ENCODE peak calls at places on chromosomes 3 and 15, in four cellular contexts. E is A549, R is HepG2, K is K562. W is an unnamed sample.

GRCh38 chr3:81300324-81300927 is 461.0 kb downstream of the GBE1 start:
- DNase-seq in E (no peak), R (peak), K (no peak), W (no peak)

GRCh38 chr15:51318382-51319150 is 19.8 kb downstream of the CYP19A1 start:
- DNase-seq in E (no peak), R (peak), K (no peak), W (no peak)

GRCh38 chr3:71511037-71511436 is 72.5 kb downstream of the FOXP1 start:
- DNase-seq in E (peak), R (no peak), K (peak), W (no peak)

GRCh38 chr15:29105151-29105785 is 164.4 kb downstream of the NSMCE3 start:
- DNase-seq in E (no peak), R (no peak), K (no peak), W (no peak)

GRCh38 chr3:133882986-133883586 is 12.6 kb downstream of the RAB6B start:
- DNase-seq in E (no peak), R (no peak), K (no peak), W (no peak)

GRCh38 chr15:60077581-60078359 is 73.7 kb downstream of the FOXB1 start:
- DNase-seq in E (no peak), R (no peak), K (no peak), W (no peak)

GRCh38 chr3:55036883-55037577 is 109.2 kb upstream of the LRTM1 start:
- DNase-seq in E (no peak), R (no peak), K (no peak), W (no peak)

GRCh38 chr3:10783360-10784346 is 32.4 kb upstream of the SLC6A11 start:
- DNase-seq in E (peak), R (peak), K (peak), W (peak)

GRCh38 chr3:120908030-120908802 is at the start of gene STXBP5L:
- DNase-seq in E (peak), R (peak), K (peak), W (peak)

GRCh38 chr3:40453933-40454332 is 3.2 kb upstream of the RPL14 start:
- DNase-seq in E (no peak), R (no peak), K (no peak), W (no peak)

DNA sequence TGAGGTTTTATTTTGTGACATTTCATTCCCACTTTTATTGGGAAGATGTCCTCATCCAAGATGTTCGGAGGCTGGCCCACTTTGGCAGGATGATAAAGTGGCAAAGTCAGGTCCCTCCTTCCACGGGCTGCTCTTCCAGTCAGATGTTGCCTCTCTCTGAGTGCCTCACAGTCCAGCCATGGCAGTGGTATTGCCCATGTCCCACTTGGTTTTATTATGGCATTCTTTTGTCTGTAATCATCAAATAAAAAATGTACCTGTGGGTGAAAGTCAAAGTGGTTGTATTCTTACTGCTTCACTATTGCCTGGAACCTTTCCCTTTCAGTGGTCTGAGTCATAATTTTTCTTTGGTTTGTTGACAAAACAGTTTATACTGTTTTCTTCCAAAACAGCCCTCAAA is 20.2 kb downstream of the ARNT2 start:
- DNase-seq in E (no peak), R (no peak), K (no peak), W (no peak)
- TF ChIP-seq NR3C1 in E (no peak), R (no peak), K (no peak), W (no peak)

GRCh38 chr3:191388823-191389222 is 58.5 kb upstream of the UTS2B start:
- DNase-seq in E (no peak), R (no peak), K (no peak), W (no peak)
- TF ChIP-seq CTCF in E (peak), R (no peak), K (no peak), W (no peak)

DNA sequence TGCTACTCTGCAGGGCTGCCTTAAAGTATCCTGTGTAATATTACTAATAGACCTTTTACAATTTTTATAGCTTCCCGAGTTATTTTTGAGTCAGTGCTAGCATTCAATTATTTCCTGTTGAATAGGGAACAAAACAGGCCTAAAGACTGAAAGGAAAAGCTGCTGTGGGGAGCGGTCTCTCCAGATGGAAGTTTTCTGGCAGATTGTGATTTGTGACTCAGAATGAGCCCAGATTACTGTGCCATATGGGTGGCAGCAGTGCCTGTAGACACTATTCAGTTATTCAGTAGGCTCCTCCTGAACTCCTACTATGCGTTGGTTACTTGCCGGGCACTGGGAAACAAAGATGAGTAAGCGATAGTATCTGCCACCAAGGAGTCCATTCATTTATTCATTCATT is 211.8 kb downstream of the CHST2 start:
- DNase-seq in E (no peak), R (no peak), K (no peak), W (no peak)
- TF ChIP-seq NR3C1 in E (no peak), R (no peak), K (no peak), W (no peak)

DNA sequence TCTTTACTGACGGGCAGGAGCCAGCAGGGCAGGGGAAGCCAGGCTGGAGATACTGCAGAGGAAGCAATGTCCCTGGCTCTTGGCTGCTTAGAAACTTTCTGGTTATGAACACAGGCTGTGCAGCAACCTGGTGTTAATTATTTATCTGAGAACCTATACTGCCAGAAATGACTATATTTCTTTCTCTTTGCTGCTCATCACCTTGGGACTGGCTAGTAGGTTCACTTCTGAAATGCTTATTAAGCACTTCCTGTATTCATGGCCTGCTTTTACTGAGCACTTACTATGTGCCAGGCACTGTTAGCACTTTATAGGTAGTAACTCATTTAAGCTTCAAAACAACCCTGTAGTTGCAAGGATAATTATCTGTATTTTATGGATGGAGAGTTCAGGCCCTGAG is 57.6 kb downstream of the RAB11A start:
- DNase-seq in E (no peak), R (no peak), K (no peak), W (no peak)
- TF ChIP-seq CTCF in E (no peak), R (no peak), K (no peak), W (no peak)

DNA sequence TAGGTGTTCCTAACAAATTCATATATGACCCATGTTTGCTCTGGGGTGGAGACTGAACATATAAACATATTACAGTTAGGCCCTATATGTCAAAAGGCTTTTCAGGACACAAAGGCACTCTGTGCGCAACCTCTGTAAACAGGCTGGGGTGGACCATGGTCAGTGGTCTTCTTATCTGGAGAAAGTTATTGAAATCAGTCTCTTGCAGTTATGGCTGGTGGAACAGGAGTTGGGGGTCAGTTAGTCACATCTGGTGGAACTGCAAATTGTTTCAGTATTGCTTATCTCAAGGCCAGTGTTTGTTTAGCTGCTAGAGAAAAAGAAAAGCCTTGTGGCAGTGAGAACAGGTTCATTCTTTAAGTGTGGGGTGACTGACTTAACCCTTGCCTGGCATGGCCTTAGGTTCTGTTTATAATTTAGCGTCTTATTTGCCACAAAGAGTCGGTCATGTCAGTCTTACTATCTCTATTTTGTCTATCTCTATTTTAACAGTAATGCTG is 5.9 kb upstream of the GP9 start:
- DNase-seq in E (no peak), R (peak), K (peak), W (no peak)
- TF ChIP-seq NR3C1 in E (no peak), R (no peak), K (no peak), W (no peak)

GRCh38 chr15:75100679-75101078 is 77.3 kb downstream of the PPCDC start:
- DNase-seq in E (no peak), R (no peak), K (no peak), W (no peak)

GRCh38 chr15:75109021-75109690 is 85.8 kb downstream of the PPCDC start:
- DNase-seq in E (no peak), R (no peak), K (no peak), W (no peak)

GRCh38 chr15:75107509-75107904 is 84.1 kb downstream of the PPCDC start:
- DNase-seq in E (no peak), R (no peak), K (no peak), W (no peak)

GRCh38 chr15:75107905-75108838 is 84.8 kb downstream of the PPCDC start:
- DNase-seq in E (peak), R (peak), K (no peak), W (no peak)

GRCh38 chr15:75104804-75105557 is 81.6 kb downstream of the PPCDC start:
- DNase-seq in E (peak), R (peak), K (no peak), W (no peak)
- TF ChIP-seq CTCF in E (no peak), R (no peak), K (no peak), W (no peak)

W was measured in WTC11.